ENCODE peak calls at places on chromosome 4, in seven cellular contexts. W is lower leg skin, E is transverse colon, S is GM12892, T is prostate gland, X is suprapubic skin, C is adrenal gland. B is an unnamed sample.

GRCh38 chr4:110823251-110823650 is 200.4 kb upstream of the PITX2 start:
- DNase-seq in W (no peak), E (no peak), S (no peak), T (no peak), X (no peak), C (no peak), B (no peak)

GRCh38 chr4:143458966-143459365 is 54.5 kb upstream of the SMARCA5 start:
- DNase-seq in W (no peak), E (no peak), S (no peak), T (no peak), X (no peak), C (no peak), B (no peak)

GRCh38 chr4:94758141-94758699 is 465 bp downstream of the BMPR1B start:
- DNase-seq in W (no peak), E (peak), S (peak), T (peak), X (no peak), C (no peak), B (no peak)

GRCh38 chr4:31169851-31170250 is 449.7 kb downstream of the PCDH7 start:
- DNase-seq in W (no peak), E (no peak), S (no peak), T (no peak), X (no peak), C (no peak), B (no peak)

GRCh38 chr4:1992468-1993168 is 16.2 kb downstream of the NELFA start:
- DNase-seq in W (peak), E (no peak), S (peak), T (no peak), X (peak), C (no peak), B (no peak)

GRCh38 chr4:125187621-125188176 is 127.1 kb upstream of the FAT4 start:
- DNase-seq in W (no peak), E (no peak), S (no peak), T (peak), X (no peak), C (no peak), B (no peak)

GRCh38 chr4:139560396-139561084 is 4.5 kb upstream of the SETD7 start:
- DNase-seq in W (no peak), E (no peak), S (no peak), T (no peak), X (no peak), C (peak), B (no peak)

GRCh38 chr4:28811025-28811424 is 1909.1 kb upstream of the PCDH7 start:
- DNase-seq in W (no peak), E (no peak), S (no peak), T (no peak), X (no peak), C (no peak), B (no peak)

GRCh38 chr4:99790796-99791617 is 25.6 kb upstream of the DAPP1 start:
- DNase-seq in W (no peak), E (no peak), S (no peak), T (no peak), X (no peak), C (no peak), B (no peak)

GRCh38 chr4:156931267-156931666 is 40.3 kb downstream of the PDGFC start:
- DNase-seq in W (no peak), E (peak), S (no peak), T (peak), X (no peak), C (peak), B (peak)

GRCh38 chr4:109671350-109671749 is 31.9 kb downstream of the CASP6 start:
- DNase-seq in W (no peak), E (no peak), S (no peak), T (no peak), X (no peak), C (no peak), B (no peak)

GRCh38 chr4:21697583-21697982 is 251.0 kb downstream of the KCNIP4 start:
- DNase-seq in W (no peak), E (no peak), S (no peak), T (no peak), X (no peak), C (peak), B (no peak)

GRCh38 chr4:180060159-180060889 is 2182.9 kb upstream of the TENM3 start:
- DNase-seq in W (no peak), E (no peak), S (no peak), T (no peak), X (no peak), C (no peak), B (no peak)

GRCh38 chr4:154018659-154019058 is 229.8 kb upstream of the SFRP2 start:
- DNase-seq in W (no peak), E (no peak), S (no peak), T (no peak), X (no peak), C (no peak), B (no peak)

GRCh38 chr4:83851261-83852084 is 315.6 kb downstream of the GPAT3 start:
- DNase-seq in W (no peak), E (no peak), S (no peak), T (no peak), X (no peak), C (no peak), B (no peak)

DNA sequence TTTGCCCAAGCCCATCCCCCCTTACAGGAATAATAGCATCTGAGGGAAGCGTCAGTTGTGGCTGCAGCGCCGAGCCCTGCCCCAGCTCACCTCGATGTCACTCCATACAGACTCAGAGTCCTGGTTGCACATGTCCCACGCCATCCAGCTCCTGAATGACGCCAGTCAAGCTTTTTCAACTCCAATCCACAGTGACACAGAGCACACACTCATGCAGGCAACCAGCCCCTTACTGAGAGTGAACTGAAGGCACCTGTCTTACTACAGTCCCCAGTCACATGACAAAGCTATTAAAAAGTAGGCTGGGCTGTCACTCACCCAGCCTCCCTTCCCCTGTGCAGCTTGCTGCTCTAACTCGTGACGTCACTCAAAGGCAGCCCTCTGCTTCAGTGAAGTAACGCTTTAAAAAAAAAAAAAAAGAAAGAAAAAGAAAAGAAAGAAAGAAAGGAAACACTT is at the start of gene PPARGC1A:
- DNase-seq in W (peak), E (peak), S (no peak), T (peak), X (no peak), C (peak), B (no peak)
- TF ChIP-seq POLR2A in W (no peak), E (peak), S (no peak), T (peak), X (peak), C (peak), B (no peak)

DNA sequence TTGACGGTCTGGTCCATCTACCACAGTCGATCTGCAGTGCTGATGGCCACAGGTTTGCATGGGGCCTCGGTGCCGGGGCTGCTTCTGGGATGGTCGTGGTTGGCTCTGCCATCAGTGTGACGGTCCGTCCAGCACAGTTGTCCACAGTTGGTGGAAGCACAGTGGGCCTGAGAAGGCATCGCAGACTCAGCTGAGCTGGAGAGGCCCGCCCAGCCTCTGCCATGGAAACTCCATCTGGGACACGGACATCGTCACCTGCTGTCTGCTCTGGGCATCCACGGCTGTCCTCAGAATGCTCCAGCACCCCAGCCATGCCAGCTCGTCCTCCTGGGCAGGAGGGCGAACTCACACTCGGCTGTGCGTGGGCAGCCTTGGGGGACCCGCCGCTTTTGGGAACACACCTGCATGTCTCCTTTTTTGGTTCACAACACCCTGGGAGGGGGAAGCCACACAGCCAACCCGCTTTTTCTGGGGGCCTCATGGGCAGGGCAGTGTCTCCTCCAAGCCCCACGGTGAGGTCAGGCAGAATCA is 33.0 kb downstream of the ABLIM2 start:
- DNase-seq in W (no peak), E (no peak), S (no peak), T (no peak), X (no peak), C (no peak), B (no peak)
- TF ChIP-seq POLR2A in W (no peak), E (no peak), S (no peak), T (no peak), X (no peak), C (no peak), B (no peak)

DNA sequence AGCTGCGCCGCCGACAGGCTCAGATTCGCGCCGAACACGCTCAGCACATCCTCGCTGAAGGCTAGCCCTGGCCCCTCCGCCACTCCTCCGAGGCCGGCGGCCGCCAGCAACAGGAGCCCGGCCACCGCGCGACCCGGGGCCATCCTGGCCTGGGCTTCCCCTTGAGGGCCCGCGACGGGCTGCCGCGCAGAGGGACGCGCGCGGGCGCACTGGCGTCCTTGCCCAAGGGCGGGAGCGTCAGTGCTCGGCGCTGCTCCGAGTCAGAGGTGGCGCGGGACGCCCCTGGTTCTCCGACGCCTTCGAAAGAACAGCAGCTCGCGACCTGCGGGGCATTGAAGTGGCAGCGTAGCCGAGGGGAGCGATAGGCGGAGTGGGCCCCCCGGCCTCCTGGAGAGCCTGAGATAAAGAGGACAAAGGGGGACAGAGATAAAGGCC is 745 bp downstream of the SLC39A8 start:
- DNase-seq in W (peak), E (peak), S (peak), T (peak), X (peak), C (peak), B (peak)
- TF ChIP-seq POLR2A in W (no peak), E (peak), S (peak), T (no peak), X (no peak), C (peak), B (peak)

DNA sequence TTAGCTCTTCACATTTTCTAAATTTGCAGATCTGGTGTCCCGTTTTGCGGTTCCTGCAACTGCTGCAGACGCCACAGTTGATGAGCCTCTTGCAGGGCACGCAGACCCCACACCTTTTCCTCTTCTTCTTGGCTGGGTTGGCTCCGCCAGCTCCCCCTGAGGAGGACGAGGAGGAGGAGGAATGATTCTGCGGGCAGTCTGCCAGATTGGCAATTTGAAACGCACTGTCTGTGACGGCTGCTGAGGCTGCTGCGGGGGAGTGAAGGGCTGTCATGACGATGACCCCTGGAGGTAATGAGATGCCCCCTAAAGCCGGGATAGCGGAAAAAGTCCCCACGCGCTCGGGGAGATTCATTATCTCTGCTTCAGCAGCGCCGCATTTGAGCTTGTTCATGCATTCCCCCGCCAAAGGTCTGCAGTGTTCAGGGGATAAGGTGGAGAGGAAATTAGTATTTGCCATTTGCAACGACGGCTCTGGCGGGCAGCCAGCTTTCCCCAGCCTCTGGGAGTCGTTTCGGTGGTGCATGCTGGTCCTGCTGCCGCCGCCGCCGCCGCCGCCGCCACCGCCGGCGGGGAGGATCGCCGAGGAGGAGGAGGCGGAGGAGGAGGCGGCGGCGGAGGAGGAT is 3.8 kb downstream of the CXXC4 start:
- DNase-seq in W (peak), E (peak), S (no peak), T (peak), X (no peak), C (peak), B (peak)
- TF ChIP-seq POLR2A in W (no peak), E (no peak), S (peak), T (no peak), X (no peak), C (no peak), B (no peak)

GRCh38 chr4:78551420-78552351 is at the start of gene ANXA3:
- DNase-seq in W (peak), E (peak), S (peak), T (peak), X (no peak), C (no peak), B (no peak)
- TF ChIP-seq POLR2A in W (no peak), E (peak), S (no peak), T (peak), X (no peak), C (no peak), B (no peak)

GRCh38 chr4:7645956-7646355 is 211.2 kb upstream of the PSAPL1 start:
- DNase-seq in W (no peak), E (no peak), S (no peak), T (no peak), X (no peak), C (no peak), B (no peak)

GRCh38 chr4:7647211-7647931 is 212.6 kb upstream of the PSAPL1 start:
- DNase-seq in W (no peak), E (no peak), S (no peak), T (no peak), X (no peak), C (no peak), B (no peak)

GRCh38 chr4:7645158-7645557 is 210.4 kb upstream of the PSAPL1 start:
- DNase-seq in W (no peak), E (no peak), S (no peak), T (no peak), X (no peak), C (no peak), B (no peak)

GRCh38 chr4:7647932-7648812 is 213.4 kb upstream of the PSAPL1 start:
- DNase-seq in W (no peak), E (no peak), S (no peak), T (no peak), X (no peak), C (peak), B (peak)

DNA sequence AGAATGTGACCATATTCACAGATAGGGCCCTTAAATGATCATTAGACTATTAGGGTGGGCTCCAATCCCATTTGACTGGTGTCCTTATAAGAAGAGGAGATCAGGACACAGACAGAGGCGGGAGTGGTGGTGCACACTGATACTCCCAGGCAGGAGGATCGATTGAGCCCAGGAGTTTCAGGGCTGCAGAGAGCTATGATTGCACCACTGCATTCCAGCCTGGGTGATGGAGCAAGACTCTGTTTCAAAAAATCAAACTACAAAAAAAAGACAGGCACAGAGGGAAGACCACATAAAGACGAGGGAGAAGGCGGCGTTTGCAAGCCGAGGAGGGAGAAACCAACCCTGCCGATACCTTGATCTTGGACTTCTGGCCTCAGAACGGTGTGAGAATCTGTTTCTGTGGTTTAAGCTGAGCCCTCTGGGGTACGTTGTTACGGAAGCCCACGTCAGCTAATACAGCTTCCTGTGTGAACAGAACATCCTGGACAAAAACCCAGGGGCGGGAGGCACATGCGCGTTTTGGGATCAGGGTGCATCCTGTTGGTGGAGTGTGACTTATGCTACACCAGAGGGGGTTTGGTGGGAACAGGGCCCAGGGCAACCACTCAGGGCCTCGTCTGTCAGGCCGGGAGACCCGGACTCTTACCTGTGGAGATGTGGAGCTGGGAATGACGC is 211.8 kb upstream of the PSAPL1 start:
- DNase-seq in W (no peak), E (no peak), S (no peak), T (no peak), X (no peak), C (no peak), B (no peak)
- TF ChIP-seq POLR2A in W (no peak), E (no peak), S (no peak), T (no peak), X (no peak), C (no peak), B (no peak)

DNA sequence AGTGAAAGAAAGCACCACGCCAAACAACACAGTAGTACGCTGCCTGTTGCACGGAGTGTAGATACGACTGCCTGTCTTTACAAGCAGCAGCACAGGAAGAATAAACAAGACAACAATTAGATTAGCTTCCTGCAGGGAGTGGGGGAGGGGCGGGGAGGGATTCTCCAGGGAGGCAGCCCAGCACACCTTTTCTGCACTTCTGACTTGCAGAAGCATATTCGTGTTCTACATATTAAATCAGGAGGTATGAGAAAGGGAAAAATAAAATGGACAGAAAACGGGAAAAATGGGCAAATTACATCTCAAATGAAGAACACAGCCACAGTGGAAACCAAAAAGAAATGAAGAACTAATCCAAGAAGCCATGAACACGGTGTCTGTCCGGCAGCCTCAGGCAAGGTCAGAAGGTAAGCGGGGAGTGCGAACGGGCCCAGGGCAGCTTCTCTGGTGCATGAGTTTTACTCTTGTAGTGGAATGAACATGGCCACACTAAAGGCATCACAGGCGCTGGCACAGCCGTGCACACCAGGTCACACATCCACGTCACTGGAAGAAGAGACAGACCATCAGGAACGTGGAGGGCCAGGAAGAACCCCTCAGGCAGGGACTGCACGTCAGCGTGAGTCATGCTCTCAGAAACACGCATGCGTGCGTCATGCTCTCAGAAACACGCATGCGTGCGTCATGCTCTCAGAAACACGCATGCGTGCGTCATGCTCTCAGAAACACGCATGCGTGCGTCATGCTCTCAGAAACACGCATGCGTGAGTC is 20.1 kb upstream of the ADRA2C start:
- DNase-seq in W (no peak), E (no peak), S (no peak), T (no peak), X (no peak), C (no peak), B (no peak)
- TF ChIP-seq POLR2A in W (no peak), E (no peak), S (no peak), T (no peak), X (no peak), C (no peak), B (no peak)

GRCh38 chr4:177322881-177323280 is 13.2 kb downstream of the NEIL3 start:
- DNase-seq in W (no peak), E (no peak), S (no peak), T (no peak), X (no peak), C (no peak), B (no peak)
- TF ChIP-seq POLR2A in W (no peak), E (no peak), S (no peak), T (no peak), X (no peak), C (no peak), B (no peak)

GRCh38 chr4:40684404-40684803 is 54.7 kb upstream of the RBM47 start:
- DNase-seq in W (peak), E (no peak), S (no peak), T (no peak), X (no peak), C (no peak), B (no peak)
- TF ChIP-seq POLR2A in W (no peak), E (no peak), S (no peak), T (no peak), X (no peak), C (no peak), B (no peak)

B was measured in H54.